ENCODE peak calls at places on chromosomes 2 and 18, in four cellular contexts. Q, J, F and K are unnamed samples.

GRCh38 chr2:43129254-43129653 is 97.2 kb downstream of the ZFP36L2 start:
- DNase-seq in Q (no peak), J (no peak), F (no peak), K (no peak)

GRCh38 chr2:20449501-20450200 is 2.8 kb downstream of the RHOB start:
- DNase-seq in Q (no peak), J (peak; percentile 20), F (peak; percentile 46), K (peak; percentile 46)

GRCh38 chr2:26711457-26712155 is 19.1 kb downstream of the KCNK3 start:
- DNase-seq in Q (no peak), J (peak; percentile 66), F (no peak), K (no peak)

GRCh38 chr2:235639387-235639786 is 145.5 kb downstream of the AGAP1 start:
- DNase-seq in Q (no peak), J (peak; percentile 24), F (peak; percentile 95), K (peak; percentile 79)

GRCh38 chr2:230874876-230875275 is 10.1 kb downstream of the ITM2C start:
- DNase-seq in Q (no peak), J (no peak), F (no peak), K (no peak)

GRCh38 chr2:130756041-130756720 is 841 bp downstream of the AMER3 start:
- DNase-seq in Q (peak; percentile 41), J (peak; percentile 38), F (no peak), K (no peak)

GRCh38 chr2:84846041-84846663 is 34.7 kb downstream of the TRABD2A start:
- DNase-seq in Q (no peak), J (no peak), F (peak; percentile 60), K (no peak)

GRCh38 chr2:112031473-112031872 is 23.6 kb upstream of the TMEM87B start:
- DNase-seq in Q (no peak), J (no peak), F (no peak), K (no peak)

GRCh38 chr2:121596221-121597080 is 52.8 kb downstream of the CLASP1 start:
- DNase-seq in Q (peak; percentile 93), J (peak; percentile 22), F (peak; percentile 57), K (no peak)

GRCh38 chr2:143451622-143452021 is 322.4 kb downstream of the ARHGAP15 start:
- DNase-seq in Q (peak; percentile 64), J (no peak), F (peak; percentile 41), K (no peak)

GRCh38 chr2:241762933-241763369 is 13.7 kb upstream of the GAL3ST2 start:
- DNase-seq in Q (peak; percentile 44), J (no peak), F (no peak), K (no peak)

GRCh38 chr2:72153924-72154323 is 6.3 kb upstream of the CYP26B1 start:
- DNase-seq in Q (no peak), J (no peak), F (no peak), K (no peak)

GRCh38 chr2:8552264-8552913 is 129.5 kb upstream of the ID2 start:
- DNase-seq in Q (no peak), J (no peak), F (no peak), K (no peak)

GRCh38 chr2:44100351-44100750 is 68.3 kb upstream of the PPM1B start:
- DNase-seq in Q (peak; percentile 38), J (no peak), F (peak; percentile 95), K (peak; percentile 81)

GRCh38 chr2:15684161-15685042 is 92.7 kb downstream of the DDX1 start:
- DNase-seq in Q (no peak), J (no peak), F (no peak), K (no peak)

GRCh38 chr2:232658217-232658785 is 24.9 kb downstream of the EFHD1 start:
- DNase-seq in Q (peak; percentile 25), J (no peak), F (no peak), K (no peak)

GRCh38 chr2:161391737-161392506 is 24.2 kb upstream of the TBR1 start:
- DNase-seq in Q (no peak), J (no peak), F (no peak), K (no peak)

GRCh38 chr2:233329489-233330135 is 22.0 kb downstream of the SAG start:
- DNase-seq in Q (peak; percentile 34), J (no peak), F (no peak), K (no peak)

GRCh38 chr2:60554649-60555065 is 1.2 kb upstream of the BCL11A start:
- DNase-seq in Q (no peak), J (peak; percentile 73), F (no peak), K (no peak)

GRCh38 chr2:60351802-60352201 is 201.7 kb downstream of the BCL11A start:
- DNase-seq in Q (no peak), J (peak; percentile 86), F (no peak), K (no peak)

GRCh38 chr2:924202-924601 is 26.4 kb upstream of the SNTG2 start:
- DNase-seq in Q (no peak), J (no peak), F (no peak), K (no peak)

GRCh38 chr2:179428659-179429058 is 164.0 kb upstream of the SESTD1 start:
- DNase-seq in Q (no peak), J (no peak), F (no peak), K (peak; percentile 19)

GRCh38 chr2:33478968-33479691 is 2.7 kb downstream of the RASGRP3 start:
- DNase-seq in Q (peak; percentile 48), J (peak; percentile 55), F (no peak), K (no peak)

GRCh38 chr2:67660871-67661270 is 263.7 kb downstream of the ETAA1 start:
- DNase-seq in Q (no peak), J (no peak), F (peak; percentile 51), K (no peak)

GRCh38 chr2:12251749-12252148 is 465.0 kb upstream of the TRIB2 start:
- DNase-seq in Q (no peak), J (no peak), F (no peak), K (no peak)

DNA sequence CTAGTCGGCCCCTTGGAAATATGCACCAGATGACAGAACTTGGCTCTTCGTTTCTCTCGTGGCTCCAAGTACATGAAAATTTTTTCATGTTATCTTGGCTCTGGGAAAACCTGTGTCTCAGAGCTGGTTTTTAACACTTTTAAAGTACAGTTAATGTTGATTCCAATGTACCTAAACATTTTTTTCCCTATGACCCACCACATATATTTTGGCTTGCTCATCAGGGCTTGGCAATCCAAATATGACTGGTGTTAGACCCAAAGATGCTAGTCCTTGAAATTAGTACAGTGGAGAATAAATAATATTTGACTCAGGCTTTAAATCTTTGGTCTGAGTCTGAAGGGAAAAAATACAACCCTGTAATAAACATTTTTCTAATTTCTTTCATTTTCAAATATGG is 15.5 kb upstream of the CAVIN2 start:
- DNase-seq in Q (no peak), J (no peak), F (peak; percentile 49), K (no peak)
- H3K27ac ChIP-seq in Q (no peak overlapping the region), J (no peak overlapping the region), F (no peak overlapping the region), K (no peak overlapping the region)

DNA sequence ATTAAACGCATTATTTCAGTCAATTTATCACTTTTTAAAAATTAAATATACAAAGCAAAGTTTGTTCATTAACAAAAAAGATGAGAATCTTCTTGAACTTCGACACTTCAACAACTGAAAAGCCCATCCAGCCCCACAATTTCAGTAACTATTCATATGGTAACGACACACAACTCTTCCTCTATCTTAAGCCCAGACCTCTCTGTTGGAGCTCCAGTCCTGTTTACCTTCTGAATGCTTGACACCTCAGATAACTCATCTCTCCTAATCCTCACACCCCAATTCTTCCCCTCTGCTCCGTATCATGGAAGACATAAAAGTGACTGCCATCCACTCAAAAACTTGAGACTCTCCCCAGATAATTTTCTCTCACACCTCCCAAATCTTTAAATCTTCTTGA is 12.6 kb downstream of the USP37 start:
- DNase-seq in Q (no peak), J (no peak), F (no peak), K (no peak)
- H3K27ac ChIP-seq in Q (no peak overlapping the region), J (no peak overlapping the region), F (no peak overlapping the region), K (no peak overlapping the region)

GRCh38 chr2:101007415-101008345 is 5.6 kb downstream of the RPL31 start:
- DNase-seq in Q (peak; percentile 20), J (no peak), F (no peak), K (no peak)

GRCh38 chr2:101012706-101013181 is 10.7 kb downstream of the RPL31 start:
- DNase-seq in Q (peak; percentile 49), J (peak; percentile 26), F (peak; percentile 45), K (no peak)

GRCh38 chr2:101014264-101014857 is 12.3 kb downstream of the RPL31 start:
- DNase-seq in Q (no peak), J (no peak), F (no peak), K (no peak)

GRCh38 chr2:101012054-101012705 is 10.1 kb downstream of the RPL31 start:
- DNase-seq in Q (no peak), J (no peak), F (peak; percentile 11), K (no peak)

DNA sequence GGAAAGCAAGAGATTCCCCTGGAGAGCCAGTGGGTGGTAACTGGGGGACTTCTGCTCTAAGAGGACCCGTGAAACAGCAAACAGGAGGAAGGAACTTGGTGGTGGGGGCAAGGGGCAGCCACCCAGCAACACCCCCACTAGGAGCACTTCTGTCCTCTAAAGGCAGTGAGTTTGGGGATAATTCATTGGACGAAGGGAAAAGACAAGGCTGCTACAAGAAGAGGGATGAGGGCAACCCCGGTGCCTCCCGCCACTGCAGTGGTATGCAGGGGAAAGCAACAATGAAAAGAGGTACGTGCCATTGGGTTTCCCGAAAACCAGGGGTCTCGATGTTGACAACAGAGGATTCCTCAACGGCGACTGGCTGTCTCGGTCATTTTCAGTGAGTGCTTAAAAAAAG is 9.1 kb downstream of the RPL31 start:
- DNase-seq in Q (no peak), J (no peak), F (no peak), K (no peak)
- H3K27ac ChIP-seq in Q (no peak overlapping the region), J (no peak overlapping the region), F (no peak overlapping the region), K (peak overlapping the region; percentile 12)

DNA sequence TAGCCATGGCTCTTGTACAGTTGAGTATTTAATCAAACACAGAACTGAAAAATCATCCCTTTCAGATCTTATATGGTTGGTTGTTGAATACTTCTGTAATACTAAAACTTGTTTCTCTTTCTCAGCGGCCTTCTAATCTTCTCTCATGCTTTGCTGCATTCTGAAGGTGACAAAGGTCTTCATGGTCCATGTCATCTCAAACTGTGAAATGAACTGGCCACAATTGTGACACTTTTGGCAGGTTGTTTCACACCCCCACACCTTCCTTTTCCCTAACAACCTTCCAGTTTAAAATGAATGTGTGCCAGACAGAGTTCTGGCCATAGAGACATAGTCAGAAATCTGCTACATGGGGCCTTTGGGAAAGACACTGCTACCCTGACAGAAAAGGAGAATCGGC is 106.7 kb downstream of the PIGN start:
- DNase-seq in Q (no peak), J (no peak), F (no peak), K (no peak)
- H3K27ac ChIP-seq in Q (no peak overlapping the region), J (no peak overlapping the region), F (no peak overlapping the region), K (no peak overlapping the region)

DNA sequence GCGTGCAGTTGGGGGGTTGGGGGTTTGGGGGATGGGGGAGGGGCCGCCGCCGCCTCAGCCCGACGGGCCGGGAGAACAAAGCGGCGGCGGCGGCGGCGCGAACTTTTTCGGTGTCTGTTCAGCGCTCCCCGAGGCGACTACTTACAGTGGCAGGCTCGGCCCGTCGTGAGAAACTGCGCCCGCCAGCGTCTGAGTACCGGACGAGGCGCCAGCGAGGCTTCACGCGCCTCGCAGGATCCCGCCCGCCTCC is 172 bp downstream of the PRKD3 start:
- DNase-seq in Q (no peak), J (peak; percentile 82), F (peak; percentile 74), K (peak; percentile 79)
- H3K27ac ChIP-seq in Q (peak overlapping the region; percentile 72), J (peak overlapping the region; percentile 87), F (peak overlapping the region; percentile 71), K (peak overlapping the region; percentile 88)

GRCh38 chr2:25311866-25312575 is 29.7 kb downstream of the DNMT3A start:
- DNase-seq in Q (no peak), J (peak; percentile 96), F (no peak), K (peak; percentile 49)
- H3K27ac ChIP-seq in Q (no peak overlapping the region), J (peak overlapping the region; percentile 74), F (no peak overlapping the region), K (peak overlapping the region; percentile 89)

DNA sequence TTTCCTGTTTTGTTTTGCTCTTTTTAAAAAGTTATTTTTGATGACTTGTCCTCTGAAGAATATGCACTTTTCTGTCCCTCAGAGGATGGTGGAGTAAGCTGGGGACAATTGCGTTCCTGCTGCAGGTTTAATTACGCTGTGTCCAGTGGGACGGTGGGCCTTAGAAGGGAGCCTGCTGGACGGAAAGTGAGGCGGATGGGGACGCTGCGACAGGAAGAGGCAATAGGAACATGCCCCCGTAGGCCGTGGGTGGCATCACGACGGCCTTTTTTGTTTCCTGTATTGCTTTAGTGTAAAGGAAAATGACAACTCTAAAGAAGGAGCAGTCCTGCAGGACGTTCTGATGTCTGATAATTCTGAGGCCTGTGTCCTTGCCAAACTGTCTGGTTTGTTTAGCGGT is 121.6 kb downstream of the NFATC1 start:
- DNase-seq in Q (peak; percentile 13), J (no peak), F (no peak), K (no peak)
- H3K27ac ChIP-seq in Q (peak overlapping the region; percentile 36), J (no peak overlapping the region), F (no peak overlapping the region), K (no peak overlapping the region)